ENCODE peak calls at places on chromosomes 12 and 14, in seven cellular contexts. G, Y, X, N, A, R and V are unnamed samples. For H3K4me1 and H3K9me3, the result is how much of the 10 kb centered on the place peaks cover.

GRCh38 chr14:105092912-105093425 is 27.7 kb upstream of the GPR132 start:
- DNase-seq in Y (peak), R (peak), N (no peak), X (no peak), A (peak), G (peak), V (peak)

GRCh38 chr12:25792031-25792430 is 166.5 kb upstream of the RASSF8 start:
- DNase-seq in R (peak), A (no peak), X (no peak), N (no peak), G (no peak), Y (no peak), V (no peak)

GRCh38 chr12:52139579-52140062 is 52.2 kb downstream of the KRT80 start:
- DNase-seq in N (no peak), G (no peak), R (no peak), A (peak), X (no peak), Y (no peak), V (no peak)

GRCh38 chr12:114876968-114877680 is 193.1 kb upstream of the TBX3 start:
- DNase-seq in Y (no peak), G (no peak), R (no peak), N (no peak), X (no peak), A (no peak), V (no peak)

GRCh38 chr12:53443955-53444354 is 2.4 kb downstream of the PRR13 start:
- DNase-seq in G (no peak), R (no peak), X (no peak), A (no peak), Y (no peak), N (no peak), V (no peak)

GRCh38 chr12:124592050-124592449 is 24.6 kb upstream of the NCOR2 start:
- DNase-seq in R (peak), Y (no peak), X (no peak), N (no peak), G (no peak), A (no peak), V (no peak)

GRCh38 chr12:88242161-88242925 is 100.2 kb downstream of the TMTC3 start:
- DNase-seq in R (peak), G (no peak), N (peak), A (no peak), Y (no peak), X (no peak), V (peak)

GRCh38 chr12:96034631-96035282 is 630 bp downstream of the LTA4H start:
- DNase-seq in G (no peak), X (no peak), N (peak), R (peak), Y (no peak), A (peak), V (no peak)

GRCh38 chr14:69249603-69250002 is 10.4 kb upstream of the GALNT16 start:
- DNase-seq in X (no peak), A (no peak), G (no peak), Y (no peak), N (no peak), R (no peak), V (no peak)

DNA sequence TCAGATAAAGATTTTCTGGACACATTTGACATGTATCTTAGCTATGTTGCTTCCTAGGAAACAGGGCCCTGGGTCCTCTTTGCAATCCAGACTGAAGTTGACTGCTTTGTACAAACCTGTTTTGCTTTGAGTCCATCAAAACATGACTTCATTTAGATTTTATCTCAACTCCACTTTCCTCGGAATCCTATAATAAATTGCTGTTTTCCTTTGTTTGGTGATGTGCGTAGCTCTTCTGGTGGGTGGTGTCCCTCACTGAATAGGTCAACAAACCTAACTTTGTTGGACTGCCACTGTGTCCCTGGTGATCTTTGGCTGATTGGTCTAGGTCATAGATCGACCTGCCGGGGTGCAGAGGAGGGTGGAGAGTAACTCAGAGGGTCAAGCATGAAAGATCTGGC is 735 bp upstream of the P2RX7 start:
- DNase-seq in Y (no peak), N (no peak), X (no peak), R (no peak), G (no peak), A (no peak), V (no peak)
- H3K4me1 ChIP-seq in Y (half or more), N (under half), X (under half), R (under half), G (under half), A (under half), V (under half)

GRCh38 chr12:34297126-34297789 is 275.0 kb downstream of the ALG10 start:
- DNase-seq in Y (no peak), X (no peak), N (no peak), A (no peak), R (no peak), G (peak), V (no peak)

GRCh38 chr12:34298971-34299801 is 276.9 kb downstream of the ALG10 start:
- DNase-seq in R (no peak), N (no peak), G (peak), X (no peak), Y (no peak), A (no peak), V (no peak)

GRCh38 chr12:34299802-34300193 is 277.5 kb downstream of the ALG10 start:
- DNase-seq in A (no peak), X (no peak), R (no peak), N (no peak), Y (no peak), G (peak), V (no peak)

GRCh38 chr12:34297790-34298164 is 275.5 kb downstream of the ALG10 start:
- DNase-seq in Y (no peak), A (no peak), G (peak), X (no peak), R (no peak), N (no peak), V (no peak)

DNA sequence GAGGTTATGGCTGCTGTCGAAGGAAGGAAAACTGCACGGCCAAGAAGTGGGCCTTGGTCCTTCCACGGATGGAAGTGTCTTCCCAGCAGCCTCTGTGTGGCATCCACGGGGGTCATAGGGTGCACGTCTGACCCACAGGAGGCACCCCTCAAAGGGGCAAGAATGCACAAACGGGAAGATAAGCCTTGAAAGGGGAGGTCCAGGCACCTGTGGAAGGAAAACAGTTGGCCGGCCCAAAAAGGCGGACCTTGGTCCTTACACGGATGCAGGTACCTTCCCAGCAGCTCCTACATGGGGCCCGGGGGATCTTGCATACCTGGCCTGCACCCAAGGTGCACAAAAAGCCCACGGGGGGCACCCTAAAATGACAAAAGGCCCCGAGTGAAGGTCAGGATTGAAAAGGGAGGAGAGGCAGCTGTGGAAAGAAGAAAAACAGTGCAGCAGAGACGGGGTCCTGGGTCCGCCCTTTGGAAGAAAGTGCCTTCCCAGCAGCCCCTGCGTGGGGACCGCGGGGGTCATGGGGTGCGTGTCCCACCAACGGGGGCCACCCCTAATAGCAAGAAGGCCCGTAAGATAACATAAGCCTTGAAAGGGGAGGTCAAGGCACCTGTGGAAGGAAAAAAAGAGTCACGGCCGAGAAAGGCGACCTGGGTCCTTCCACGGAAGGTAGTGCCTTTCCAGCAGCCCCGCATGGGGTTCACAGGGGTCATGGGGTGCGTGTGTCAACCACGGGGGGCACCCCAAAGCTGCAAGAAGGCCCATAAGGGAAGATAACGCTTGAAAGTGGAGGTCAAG is 276.1 kb downstream of the ALG10 start:
- DNase-seq in R (no peak), N (no peak), A (no peak), X (no peak), G (peak), Y (no peak), V (no peak)
- H3K9me3 ChIP-seq in R (under half), N (under half), A (under half), X (under half), G (under half), Y (under half), V (half or more)

DNA sequence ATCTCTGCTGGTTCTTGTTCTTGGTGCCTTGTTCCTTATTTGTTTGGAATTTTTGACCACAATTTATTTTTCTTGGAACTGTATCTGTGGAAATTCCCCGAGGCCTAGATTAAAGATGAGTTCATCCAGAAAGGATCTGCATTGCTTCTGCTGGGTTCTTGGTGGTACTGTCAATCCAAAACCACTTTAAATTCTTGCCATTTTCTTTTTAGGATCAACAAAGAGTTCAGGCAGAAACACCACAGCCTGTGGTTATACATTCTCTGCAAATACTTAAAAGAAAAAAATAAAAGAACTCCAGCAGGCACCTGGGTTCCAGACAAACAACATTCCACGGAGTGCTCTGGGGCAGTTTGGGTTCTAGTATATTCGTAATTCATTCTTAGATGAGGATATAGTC is 6.0 kb upstream of the VAMP1 start:
- DNase-seq in G (no peak), Y (no peak), X (no peak), N (no peak), A (no peak), R (peak), V (no peak)
- H3K27ac ChIP-seq in G (no peak), Y (peak), X (no peak), N (no peak), A (no peak), R (no peak), V (no peak)

DNA sequence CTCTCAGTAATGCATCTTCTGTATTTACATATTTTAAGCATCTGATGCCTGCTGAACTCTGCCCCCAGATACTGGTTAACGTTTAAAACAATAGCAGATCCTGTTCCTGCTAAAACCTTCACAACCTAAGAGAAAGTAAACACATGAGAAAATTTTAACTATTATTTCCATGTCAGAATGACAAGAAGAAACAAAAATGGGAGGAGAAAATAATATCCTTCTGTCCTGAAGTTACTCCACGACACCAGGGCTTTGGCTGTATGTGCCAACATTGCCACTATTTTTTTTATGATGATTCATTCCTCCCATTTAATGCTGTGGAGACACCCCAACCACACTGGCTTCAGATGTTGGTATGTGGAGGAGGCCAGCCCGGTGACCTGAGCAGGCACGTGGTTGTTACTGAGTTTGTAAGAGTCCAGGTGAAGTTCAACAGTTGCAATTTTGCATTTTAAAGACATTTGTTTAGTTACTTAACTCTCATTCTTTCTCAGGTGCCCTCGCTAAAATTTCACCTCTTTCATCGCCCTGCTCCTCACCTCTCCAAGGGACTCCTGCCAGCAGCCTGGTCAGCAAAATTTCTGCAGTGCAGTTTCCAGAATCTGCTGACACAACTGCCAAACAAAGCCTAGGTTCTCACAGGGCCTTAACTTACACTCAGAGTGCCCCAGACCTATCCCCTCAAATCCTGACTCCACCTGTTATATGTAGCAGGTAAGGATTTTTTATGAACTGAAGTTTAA is 65.5 kb upstream of the SLCO1C1 start:
- DNase-seq in N (peak), G (no peak), R (peak), Y (peak), X (no peak), A (no peak), V (no peak)
- H3K4me1 ChIP-seq in N (under half), G (under half), R (under half), Y (half or more), X (under half), A (under half), V (under half)

GRCh38 chr14:74302634-74303569 is at the start of gene ABCD4:
- DNase-seq in A (peak), Y (peak), X (peak), R (peak), G (peak), N (peak), V (peak)
- H3K9me3 ChIP-seq in A (under half), Y (under half), X (under half), R (under half), G (under half), N (under half), V (under half)

GRCh38 chr14:52852810-52853521 is 61.6 kb upstream of the GNPNAT1 start:
- DNase-seq in N (no peak), Y (no peak), A (no peak), G (no peak), X (no peak), R (no peak), V (no peak)
- H3K27ac ChIP-seq in N (no peak), Y (peak), A (peak), G (peak), X (no peak), R (no peak), V (no peak)

GRCh38 chr12:132427177-132427725 is 62.7 kb upstream of the FBRSL1 start:
- DNase-seq in N (no peak), G (no peak), A (no peak), R (no peak), X (no peak), Y (no peak), V (no peak)
- H3K4me1 ChIP-seq in N (under half), G (under half), A (under half), R (under half), X (under half), Y (under half), V (under half)

GRCh38 chr12:42020226-42020625 is 124.4 kb downstream of the GXYLT1 start:
- DNase-seq in G (no peak), A (no peak), Y (no peak), N (no peak), X (no peak), R (no peak), V (no peak)
- H3K9me3 ChIP-seq in G (under half), A (under half), Y (under half), N (under half), X (under half), R (under half), V (under half)

DNA sequence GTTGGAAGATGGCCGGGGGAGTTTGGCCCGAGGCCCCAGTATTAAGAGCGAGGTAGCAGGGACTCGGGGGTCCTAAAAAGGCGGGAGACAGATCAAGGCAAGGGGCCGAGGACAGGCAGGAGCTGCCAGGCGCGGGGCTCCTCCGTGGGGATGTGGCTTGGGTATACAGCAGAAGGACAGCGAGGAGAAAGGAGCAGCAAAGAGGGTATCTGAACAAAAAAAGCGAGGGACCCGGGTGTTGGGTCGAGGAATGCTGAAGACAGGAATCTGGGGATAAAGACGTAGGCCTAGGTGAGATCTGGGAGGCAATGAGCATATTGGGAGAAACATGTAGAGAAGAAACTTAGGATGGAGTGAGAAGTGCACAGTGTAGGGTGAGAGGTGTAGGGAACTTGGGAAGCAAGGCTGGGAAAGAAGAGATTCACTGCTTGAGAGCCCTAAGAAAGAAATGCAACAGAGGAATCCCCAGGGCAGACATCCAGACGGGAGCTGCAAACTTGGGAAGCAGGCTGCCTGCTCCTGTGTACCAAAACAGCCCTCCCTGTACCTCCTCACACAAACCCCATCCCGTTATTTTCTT is 10.9 kb downstream of the SUOX start:
- DNase-seq in A (no peak), N (no peak), Y (no peak), R (peak), X (no peak), G (no peak), V (no peak)
- H3K27ac ChIP-seq in A (no peak), N (peak), Y (peak), R (peak), X (peak), G (peak), V (peak)